ENCODE peak calls at places on chromosome 4, in four cellular contexts. One of them, this sample, is unnamed.

GRCh38 chr4:33411182-33411581 is 2691.0 kb downstream of the PCDH7 start:
- DNase-seq in mucosa of descending colon: no peak
- DNase-seq in NB4: peak
- DNase-seq in GM12864: no peak
- DNase-seq in this sample: no peak

GRCh38 chr4:109315818-109316217 is 13.4 kb upstream of the COL25A1 start:
- DNase-seq in mucosa of descending colon: no peak
- DNase-seq in NB4: no peak
- DNase-seq in GM12864: no peak
- DNase-seq in this sample: no peak

GRCh38 chr4:39103291-39103690 is 41.3 kb downstream of the KLHL5 start:
- DNase-seq in mucosa of descending colon: no peak
- DNase-seq in NB4: peak
- DNase-seq in GM12864: no peak
- DNase-seq in this sample: no peak

GRCh38 chr4:186144180-186144579 is 39.7 kb downstream of the FAM149A start:
- DNase-seq in mucosa of descending colon: peak
- DNase-seq in NB4: no peak
- DNase-seq in GM12864: no peak
- DNase-seq in this sample: no peak

GRCh38 chr4:7867701-7868429 is 71.8 kb downstream of the AFAP1 start:
- DNase-seq in mucosa of descending colon: no peak
- DNase-seq in NB4: no peak
- DNase-seq in GM12864: no peak
- DNase-seq in this sample: no peak

GRCh38 chr4:165085946-165086345 is 26.7 kb downstream of the TMEM192 start:
- DNase-seq in mucosa of descending colon: no peak
- DNase-seq in NB4: no peak
- DNase-seq in GM12864: no peak
- DNase-seq in this sample: no peak

GRCh38 chr4:121648518-121648917 is 48.3 kb downstream of the ANXA5 start:
- DNase-seq in mucosa of descending colon: no peak
- DNase-seq in NB4: no peak
- DNase-seq in GM12864: no peak
- DNase-seq in this sample: no peak

GRCh38 chr4:3488791-3489190 is 25.7 kb downstream of the DOK7 start:
- DNase-seq in mucosa of descending colon: no peak
- DNase-seq in NB4: no peak
- DNase-seq in GM12864: no peak
- DNase-seq in this sample: no peak

GRCh38 chr4:3313556-3314228 is 20.9 kb downstream of the RGS12 start:
- DNase-seq in mucosa of descending colon: no peak
- DNase-seq in NB4: no peak
- DNase-seq in GM12864: no peak
- DNase-seq in this sample: no peak

GRCh38 chr4:10022346-10023049 is 1.2 kb upstream of the SLC2A9 start:
- DNase-seq in mucosa of descending colon: no peak
- DNase-seq in NB4: no peak
- DNase-seq in GM12864: no peak
- DNase-seq in this sample: no peak

GRCh38 chr4:10983274-10983673 is 298.7 kb upstream of the CLNK start:
- DNase-seq in mucosa of descending colon: peak
- DNase-seq in NB4: no peak
- DNase-seq in GM12864: no peak
- DNase-seq in this sample: no peak

GRCh38 chr4:98987720-98988119 is 7.8 kb upstream of the METAP1 start:
- DNase-seq in mucosa of descending colon: no peak
- DNase-seq in NB4: no peak
- DNase-seq in GM12864: no peak
- DNase-seq in this sample: no peak

GRCh38 chr4:148962539-148963290 is 520.5 kb upstream of the NR3C2 start:
- DNase-seq in mucosa of descending colon: no peak
- DNase-seq in NB4: no peak
- DNase-seq in GM12864: no peak
- DNase-seq in this sample: no peak

GRCh38 chr4:106369456-106370060 is 980 bp upstream of the GIMD1 start:
- DNase-seq in mucosa of descending colon: peak
- DNase-seq in NB4: peak
- DNase-seq in GM12864: peak
- DNase-seq in this sample: peak

GRCh38 chr4:17155486-17155885 is 257.0 kb upstream of the LDB2 start:
- DNase-seq in mucosa of descending colon: no peak
- DNase-seq in NB4: peak
- DNase-seq in GM12864: no peak
- DNase-seq in this sample: no peak

GRCh38 chr4:39320381-39321115 is 45.6 kb downstream of the RFC1 start:
- DNase-seq in mucosa of descending colon: no peak
- DNase-seq in NB4: no peak
- DNase-seq in GM12864: no peak
- DNase-seq in this sample: no peak

DNA sequence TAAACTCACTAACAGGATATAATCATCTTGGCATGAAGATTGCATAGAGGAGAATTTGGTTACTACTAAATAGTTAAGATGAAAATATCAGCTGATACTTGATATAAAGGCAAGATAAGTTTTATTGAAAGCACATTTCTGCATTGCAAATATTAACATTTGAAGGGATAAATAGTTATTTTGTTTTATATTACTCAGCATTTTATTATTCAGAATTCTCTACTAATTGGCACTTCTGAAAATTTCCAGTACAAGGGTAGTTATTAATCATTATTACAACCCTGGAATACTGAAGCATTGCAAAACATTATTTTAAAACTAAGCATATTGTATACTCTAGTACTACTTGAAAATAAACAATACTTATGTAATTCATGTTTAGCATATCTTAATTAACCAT is 32.7 kb upstream of the AREG start:
- DNase-seq in mucosa of descending colon: no peak
- DNase-seq in NB4: no peak
- DNase-seq in GM12864: no peak
- DNase-seq in this sample: no peak
- TF ChIP-seq CTCF in mucosa of descending colon: no peak
- TF ChIP-seq CTCF in NB4: no peak
- TF ChIP-seq CTCF in GM12864: no peak
- TF ChIP-seq CTCF in this sample: no peak

DNA sequence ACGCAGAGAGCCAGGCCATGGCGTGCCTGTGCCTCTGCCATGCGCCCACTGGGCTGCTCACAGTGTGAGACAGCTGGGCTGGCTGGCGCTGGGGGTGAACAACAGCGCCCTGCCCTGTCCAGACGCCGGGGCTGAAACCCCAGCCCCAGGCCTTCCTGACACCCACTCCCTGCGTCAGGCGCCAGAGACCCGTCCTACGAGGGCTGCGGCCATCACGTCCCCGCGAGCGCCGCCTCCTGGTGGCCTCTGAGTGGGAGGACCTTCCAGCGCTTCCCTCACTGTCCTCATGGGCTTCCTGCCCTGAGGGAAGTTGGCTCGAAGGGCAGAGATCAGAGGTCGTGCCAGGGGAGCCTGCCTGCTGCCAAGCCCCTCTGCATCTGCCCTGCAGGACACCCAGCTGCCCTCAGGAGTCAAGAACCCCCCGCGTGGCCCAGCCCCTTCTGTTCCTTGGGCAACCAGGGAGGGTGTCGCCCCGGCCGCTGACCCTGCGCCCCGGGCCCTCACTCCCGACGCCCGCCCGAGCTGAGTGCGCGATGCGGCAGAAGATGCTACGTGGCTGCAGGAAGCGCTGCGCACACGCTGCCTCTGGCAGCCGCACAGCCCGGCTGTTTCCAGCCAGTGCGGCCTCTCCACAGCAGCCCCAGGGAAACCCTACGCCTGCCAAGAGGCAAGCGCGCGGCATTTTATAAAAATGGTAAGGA is 16.2 kb downstream of the NELFA start:
- DNase-seq in mucosa of descending colon: no peak
- DNase-seq in NB4: no peak
- DNase-seq in GM12864: no peak
- DNase-seq in this sample: no peak
- TF ChIP-seq CTCF in mucosa of descending colon: no peak
- TF ChIP-seq CTCF in NB4: no peak
- TF ChIP-seq CTCF in GM12864: no peak
- TF ChIP-seq CTCF in this sample: no peak

GRCh38 chr4:64715741-64716140 is 306.5 kb upstream of the TECRL start:
- DNase-seq in mucosa of descending colon: no peak
- DNase-seq in NB4: no peak
- DNase-seq in GM12864: no peak
- DNase-seq in this sample: no peak
- TF ChIP-seq CTCF in mucosa of descending colon: no peak
- TF ChIP-seq CTCF in NB4: no peak
- TF ChIP-seq CTCF in GM12864: no peak
- TF ChIP-seq CTCF in this sample: no peak

GRCh38 chr4:14792702-14793227 is 209.5 kb upstream of the CPEB2 start:
- DNase-seq in mucosa of descending colon: no peak
- DNase-seq in NB4: no peak
- DNase-seq in GM12864: no peak
- DNase-seq in this sample: no peak
- TF ChIP-seq CTCF in mucosa of descending colon: no peak
- TF ChIP-seq CTCF in NB4: no peak
- TF ChIP-seq CTCF in GM12864: no peak
- TF ChIP-seq CTCF in this sample: no peak

GRCh38 chr4:56619160-56619559 is 61.9 kb downstream of the HOPX start:
- DNase-seq in mucosa of descending colon: no peak
- DNase-seq in NB4: peak
- DNase-seq in GM12864: no peak
- DNase-seq in this sample: no peak
- TF ChIP-seq CTCF in mucosa of descending colon: no peak
- TF ChIP-seq CTCF in NB4: no peak
- TF ChIP-seq CTCF in GM12864: no peak
- TF ChIP-seq CTCF in this sample: no peak